ENCODE peak calls at places on chromosomes 11 and 22, in four cellular contexts. One of them, this sample, is unnamed.

GRCh38 chr11:122776546-122776945 is 61.8 kb upstream of the CRTAM start:
- DNase-seq in GM12878: no peak
- DNase-seq in HepG2: no peak
- DNase-seq in K562: no peak
- DNase-seq in this sample: no peak

GRCh38 chr11:5808500-5809121 is at the start of gene OR52N2:
- DNase-seq in GM12878: peak
- DNase-seq in K562: peak
- DNase-seq in HepG2: peak
- DNase-seq in this sample: peak

GRCh38 chr11:77791301-77791700 is 29.2 kb downstream of the RSF1 start:
- DNase-seq in HepG2: no peak
- DNase-seq in K562: no peak
- DNase-seq in GM12878: no peak
- DNase-seq in this sample: no peak

GRCh38 chr22:50454556-50455075 is 20.2 kb downstream of the SBF1 start:
- DNase-seq in HepG2: no peak
- DNase-seq in GM12878: no peak
- DNase-seq in K562: no peak
- DNase-seq in this sample: no peak

GRCh38 chr22:48938741-48939140 is 888.9 kb downstream of the BRD1 start:
- DNase-seq in HepG2: no peak
- DNase-seq in K562: no peak
- DNase-seq in GM12878: no peak
- DNase-seq in this sample: no peak

GRCh38 chr11:68905421-68906360 is 2.0 kb downstream of the IGHMBP2 start:
- DNase-seq in K562: no peak
- DNase-seq in GM12878: no peak
- DNase-seq in HepG2: no peak
- DNase-seq in this sample: no peak

GRCh38 chr11:74380746-74381439 is 17.3 kb downstream of the PGM2L1 start:
- DNase-seq in HepG2: no peak
- DNase-seq in K562: no peak
- DNase-seq in GM12878: no peak
- DNase-seq in this sample: no peak

GRCh38 chr11:16977136-16978020 is 36.8 kb downstream of the PLEKHA7 start:
- DNase-seq in K562: no peak
- DNase-seq in GM12878: no peak
- DNase-seq in HepG2: no peak
- DNase-seq in this sample: no peak

GRCh38 chr22:49975543-49976389 is 15.2 kb downstream of the PIM3 start:
- DNase-seq in HepG2: no peak
- DNase-seq in K562: peak
- DNase-seq in GM12878: no peak
- DNase-seq in this sample: no peak

GRCh38 chr22:30400159-30400558 is 3.3 kb downstream of the SEC14L2 start:
- DNase-seq in K562: no peak
- DNase-seq in GM12878: no peak
- DNase-seq in HepG2: no peak
- DNase-seq in this sample: no peak

GRCh38 chr11:98185245-98185644 is 835.5 kb upstream of the CNTN5 start:
- DNase-seq in GM12878: no peak
- DNase-seq in HepG2: no peak
- DNase-seq in K562: no peak
- DNase-seq in this sample: no peak

GRCh38 chr22:30968015-30968923 is at the start of gene MORC2:
- DNase-seq in HepG2: peak
- DNase-seq in K562: peak
- DNase-seq in GM12878: no peak
- DNase-seq in this sample: no peak

GRCh38 chr11:110172666-110173065 is 79.5 kb downstream of the ZC3H12C start:
- DNase-seq in HepG2: no peak
- DNase-seq in GM12878: no peak
- DNase-seq in K562: peak
- DNase-seq in this sample: no peak

GRCh38 chr22:36334081-36334831 is 53.5 kb downstream of the MYH9 start:
- DNase-seq in K562: peak
- DNase-seq in HepG2: no peak
- DNase-seq in GM12878: no peak
- DNase-seq in this sample: no peak

GRCh38 chr22:49216579-49216978 is 611.1 kb downstream of the BRD1 start:
- DNase-seq in GM12878: no peak
- DNase-seq in HepG2: no peak
- DNase-seq in K562: no peak
- DNase-seq in this sample: no peak

GRCh38 chr11:108768370-108768769 is 103.5 kb downstream of the DDX10 start:
- DNase-seq in K562: no peak
- DNase-seq in GM12878: no peak
- DNase-seq in HepG2: no peak
- DNase-seq in this sample: no peak

GRCh38 chr11:84524422-84525051 is 1102.6 kb downstream of the DLG2 start:
- DNase-seq in HepG2: no peak
- DNase-seq in GM12878: no peak
- DNase-seq in K562: no peak
- DNase-seq in this sample: no peak

DNA sequence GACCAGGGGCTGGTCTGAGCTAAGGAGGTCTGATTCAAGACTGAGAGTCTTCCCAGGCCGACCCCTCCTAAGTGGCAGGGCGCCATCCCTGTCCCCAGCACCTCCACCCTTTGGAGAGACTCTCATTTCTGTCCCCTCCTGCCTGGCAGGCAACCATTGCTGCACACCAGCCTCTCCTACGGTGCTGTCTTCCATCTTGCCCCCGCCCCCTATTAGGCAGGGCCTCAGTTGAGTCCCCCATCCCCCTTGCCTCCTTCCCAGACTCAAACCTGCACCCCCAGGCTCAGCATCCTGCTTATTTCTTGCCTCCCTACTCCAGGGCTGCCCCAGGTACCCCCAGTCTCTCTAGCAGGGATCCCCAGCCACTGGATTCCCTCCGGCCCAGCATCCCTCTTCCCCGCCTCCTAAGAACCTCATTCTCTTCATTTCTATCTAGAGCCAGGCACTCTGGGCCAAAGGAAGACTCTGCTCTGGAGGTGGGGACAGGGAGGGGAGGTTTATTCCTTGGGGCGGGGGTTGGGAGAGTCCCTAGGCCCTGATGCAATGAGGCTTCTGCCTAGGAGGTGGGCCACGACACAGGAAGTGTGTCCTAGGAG is 1.7 kb upstream of the RCOR2 start:
- DNase-seq in GM12878: no peak
- DNase-seq in HepG2: no peak
- DNase-seq in K562: peak
- DNase-seq in this sample: no peak
- TF ChIP-seq TARDBP in GM12878: no peak
- TF ChIP-seq TARDBP in HepG2: no peak
- TF ChIP-seq TARDBP in K562: no peak
- TF ChIP-seq TARDBP in this sample: no peak

GRCh38 chr11:64245797-64246623 is 733 bp downstream of the PPP1R14B start:
- DNase-seq in HepG2: peak
- DNase-seq in GM12878: no peak
- DNase-seq in K562: peak
- DNase-seq in this sample: no peak

GRCh38 chr11:64244966-64245365 is 1.8 kb downstream of the PPP1R14B start:
- DNase-seq in GM12878: no peak
- DNase-seq in K562: no peak
- DNase-seq in HepG2: no peak
- DNase-seq in this sample: no peak

GRCh38 chr11:64246874-64247728 is at the start of gene PPP1R14B:
- DNase-seq in HepG2: peak
- DNase-seq in GM12878: no peak
- DNase-seq in K562: peak
- DNase-seq in this sample: peak

GRCh38 chr11:64244107-64244506 is 2.6 kb downstream of the PPP1R14B start:
- DNase-seq in K562: peak
- DNase-seq in HepG2: no peak
- DNase-seq in GM12878: no peak
- DNase-seq in this sample: no peak

GRCh38 chr11:64245401-64245796 is 1.3 kb downstream of the PPP1R14B start:
- DNase-seq in GM12878: no peak
- DNase-seq in HepG2: no peak
- DNase-seq in K562: no peak
- DNase-seq in this sample: no peak
- TF ChIP-seq TARDBP in GM12878: no peak
- TF ChIP-seq TARDBP in HepG2: no peak
- TF ChIP-seq TARDBP in K562: no peak
- TF ChIP-seq TARDBP in this sample: no peak

DNA sequence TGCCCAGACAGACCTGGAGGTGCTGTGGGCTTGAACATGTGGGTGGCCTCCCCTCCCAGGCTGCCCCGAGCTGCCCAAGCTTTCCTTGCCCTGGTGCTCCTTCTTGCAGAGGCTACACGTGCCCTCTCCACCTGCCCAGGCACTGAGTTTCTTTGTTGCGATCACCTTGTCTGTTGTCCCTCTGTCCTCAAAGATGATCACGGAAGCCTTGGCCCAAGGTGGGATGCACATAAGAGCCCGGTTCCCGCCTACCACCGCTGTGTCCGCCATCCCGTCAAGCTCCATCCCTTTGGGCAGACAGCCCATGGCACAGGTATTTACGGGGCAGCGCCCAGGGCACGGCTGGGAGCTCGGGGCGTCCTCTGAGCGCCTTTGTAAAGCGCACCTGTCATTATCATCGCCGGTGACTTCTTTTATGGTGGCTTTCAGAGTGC is 67.5 kb downstream of the MED15 start:
- DNase-seq in HepG2: no peak
- DNase-seq in GM12878: no peak
- DNase-seq in K562: no peak
- DNase-seq in this sample: no peak
- TF ChIP-seq TARDBP in HepG2: no peak
- TF ChIP-seq TARDBP in GM12878: no peak
- TF ChIP-seq TARDBP in K562: no peak
- TF ChIP-seq TARDBP in this sample: no peak

DNA sequence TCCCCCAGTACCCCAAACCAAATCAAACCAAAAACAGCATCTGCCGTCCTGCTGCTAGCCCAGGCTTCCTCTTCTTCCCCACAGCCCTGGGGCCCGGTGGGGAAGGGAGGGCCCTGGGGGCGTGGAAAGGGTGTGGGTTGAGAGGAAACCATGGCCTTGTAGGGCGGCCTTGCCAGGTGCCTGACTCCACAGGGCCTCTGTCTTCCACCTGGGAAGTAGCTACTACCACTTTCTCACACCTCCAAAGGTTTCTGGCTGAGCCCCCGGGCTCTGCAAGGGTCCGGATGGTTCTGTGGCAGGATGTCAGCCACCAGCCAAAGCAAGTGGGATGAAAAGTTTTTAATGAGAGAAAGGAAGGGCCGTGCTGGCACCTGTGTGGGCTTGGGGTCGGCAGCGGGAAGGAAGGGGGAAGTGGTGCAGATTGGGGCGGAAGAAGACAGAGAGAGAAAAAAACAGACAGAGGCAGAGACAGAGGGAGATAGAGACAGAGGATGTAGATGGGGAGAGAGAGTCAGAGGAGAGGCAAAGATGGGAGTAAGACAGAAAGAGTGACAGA is 10.5 kb downstream of the TPST2 start:
- DNase-seq in GM12878: peak
- DNase-seq in HepG2: no peak
- DNase-seq in K562: no peak
- DNase-seq in this sample: no peak
- TF ChIP-seq TARDBP in GM12878: no peak
- TF ChIP-seq TARDBP in HepG2: no peak
- TF ChIP-seq TARDBP in K562: no peak
- TF ChIP-seq TARDBP in this sample: no peak

GRCh38 chr11:117144477-117145392 is 648 bp downstream of the PAFAH1B2 start:
- DNase-seq in HepG2: peak
- DNase-seq in K562: peak
- DNase-seq in GM12878: no peak
- DNase-seq in this sample: peak
- TF ChIP-seq TARDBP in HepG2: peak
- TF ChIP-seq TARDBP in K562: no peak
- TF ChIP-seq TARDBP in GM12878: no peak
- TF ChIP-seq TARDBP in this sample: no peak

This sample was measured in HEK293T.